ENCODE peak calls at places on chromosome 5, in eight cellular contexts. V is mucosa of gallbladder, R is NCI-H1105, P is RWPE2, X is cardiac muscle cell, C is HTR-8/SVneo, E is RPMI8226, L is fibroblast of the aortic adventitia. Q is an unnamed sample.

GRCh38 chr5:79236970-79237734 is 1.2 kb downstream of the JMY start:
- DNase-seq in C (peak; percentile 47), L (peak; percentile 47), E (peak; percentile 73), V (peak; percentile 24), X (peak; percentile 54), R (peak; percentile 30), P (peak; percentile 77), Q (peak; percentile 83)

GRCh38 chr5:97044057-97044456 is 98.4 kb downstream of the LIX1 start:
- DNase-seq in C (peak; percentile 9), V (no peak), P (no peak), X (peak; percentile 59), E (no peak), L (peak; percentile 11), R (no peak), Q (no peak)

GRCh38 chr5:132327278-132327959 is 33.2 kb downstream of the SLC22A4 start:
- DNase-seq in X (no peak), C (no peak), V (no peak), L (peak; percentile 60), P (no peak), E (no peak), R (no peak), Q (no peak)

GRCh38 chr5:177472460-177473441 is 683 bp downstream of the DBN1 start:
- DNase-seq in C (no peak), E (peak; percentile 48), L (no peak), P (no peak), R (peak; percentile 38), X (peak; percentile 78), V (no peak), Q (no peak)

GRCh38 chr5:142654578-142655042 is 31.3 kb downstream of the FGF1 start:
- DNase-seq in L (no peak), P (peak; percentile 26), R (no peak), X (no peak), V (no peak), E (no peak), C (no peak), Q (no peak)

GRCh38 chr5:27818888-27819287 is 780.5 kb upstream of the CDH9 start:
- DNase-seq in C (no peak), R (no peak), V (no peak), L (no peak), E (no peak), P (no peak), X (no peak), Q (no peak)

GRCh38 chr5:44266882-44267577 is 122.2 kb downstream of the FGF10 start:
- DNase-seq in E (no peak), V (peak; percentile 32), P (no peak), L (no peak), X (no peak), C (no peak), R (no peak), Q (no peak)

GRCh38 chr5:118952992-118953651 is 35.2 kb downstream of the DTWD2 start:
- DNase-seq in X (no peak), E (no peak), C (no peak), P (no peak), L (no peak), V (no peak), R (no peak), Q (no peak)

GRCh38 chr5:169791251-169791650 is 154.2 kb downstream of the DOCK2 start:
- DNase-seq in E (no peak), R (no peak), P (no peak), X (no peak), V (no peak), L (no peak), C (no peak), Q (no peak)

GRCh38 chr5:81232449-81233079 is 558 bp upstream of the CKMT2 start:
- DNase-seq in V (peak; percentile 56), X (peak; percentile 82), E (no peak), R (no peak), L (peak; percentile 65), P (no peak), C (no peak), Q (no peak)

GRCh38 chr5:54757541-54757940 is 227.9 kb downstream of the ESM1 start:
- DNase-seq in R (no peak), X (no peak), V (no peak), L (no peak), E (no peak), C (no peak), P (no peak), Q (no peak)

GRCh38 chr5:34026089-34026761 is 16.8 kb downstream of the C1QTNF3 start:
- DNase-seq in R (no peak), P (no peak), C (no peak), X (no peak), V (peak; percentile 91), L (no peak), E (no peak), Q (no peak)

GRCh38 chr5:20469792-20470191 is 481.8 kb upstream of the CDH18 start:
- DNase-seq in C (no peak), X (no peak), R (no peak), E (no peak), P (no peak), L (no peak), V (no peak), Q (no peak)

Q was measured in chondrocyte.